ENCODE peak calls at places on chromosomes 4 and X, in nine cellular contexts. K is H1, O is Peyer's patch, Z is cardiac muscle cell, E is breast epithelium, U is heart right ventricle, C is hepatocyte, G is upper lobe of left lung, B is mammary epithelial cell. W is an unnamed sample.

GRCh38 chrX:123803331-123803983 is 56.4 kb upstream of the XIAP start:
- DNase-seq in U (peak; percentile 24), O (peak; percentile 67), C (peak; percentile 69), K (no peak), B (peak; percentile 82), E (no peak), Z (peak; percentile 17), G (no peak), W (no peak)

GRCh38 chrX:153981231-153981630 is 8.7 kb downstream of the TMEM187 start:
- DNase-seq in U (no peak), C (no peak), O (no peak), B (no peak), K (no peak), E (no peak), Z (no peak), G (no peak), W (no peak)

GRCh38 chr4:69684821-69685220 is 31.8 kb upstream of the UGT2A1 start:
- DNase-seq in O (no peak), G (no peak), C (no peak), E (no peak), U (no peak), Z (no peak), B (no peak), K (no peak), W (no peak)

GRCh38 chr4:181661090-181661489 is 582.1 kb upstream of the TENM3 start:
- DNase-seq in B (peak; percentile 75), G (no peak), Z (no peak), U (no peak), C (no peak), E (no peak), O (no peak), K (no peak), W (no peak)

GRCh38 chrX:9089652-9090051 is 55.7 kb upstream of the FAM9B start:
- DNase-seq in Z (no peak), U (no peak), B (no peak), O (no peak), G (no peak), C (no peak), E (no peak), K (no peak), W (no peak)

GRCh38 chrX:37627602-37628001 is 56.1 kb downstream of the LANCL3 start:
- DNase-seq in K (no peak), O (peak; percentile 78), Z (no peak), B (peak; percentile 61), U (no peak), C (no peak), E (no peak), G (no peak), W (no peak)

GRCh38 chr4:87521757-87522374 is 7.3 kb downstream of the SPARCL1 start:
- DNase-seq in C (peak; percentile 16), E (no peak), G (no peak), Z (no peak), K (no peak), O (no peak), B (peak; percentile 90), U (no peak), W (no peak)

GRCh38 chrX:95536111-95536510 is 1148.5 kb upstream of the DIAPH2 start:
- DNase-seq in G (no peak), K (no peak), Z (no peak), E (no peak), O (no peak), B (no peak), C (no peak), U (no peak), W (no peak)

GRCh38 chrX:65643046-65643785 is 24.2 kb upstream of the MSN start:
- DNase-seq in K (no peak), B (peak; percentile 35), G (no peak), E (peak; percentile 23), C (no peak), O (no peak), Z (no peak), U (no peak), W (no peak)

GRCh38 chrX:136310411-136310810 is 9.6 kb downstream of the ADGRG4 start:
- DNase-seq in U (no peak), C (no peak), G (no peak), B (peak; percentile 57), O (no peak), E (no peak), Z (no peak), K (peak; percentile 5), W (no peak)

GRCh38 chr4:22987861-22988260 is 295.1 kb downstream of the GBA3 start:
- DNase-seq in O (no peak), G (no peak), Z (no peak), E (no peak), U (no peak), K (no peak), C (no peak), B (peak; percentile 21), W (no peak)

GRCh38 chr4:153081693-153082092 is 122.5 kb upstream of the TRIM2 start:
- DNase-seq in Z (no peak), O (no peak), U (no peak), K (no peak), G (no peak), C (no peak), B (no peak), E (no peak), W (no peak)
- H3K4me3 ChIP-seq in Z (no peak overlapping the region), O (no peak overlapping the region), U (no peak overlapping the region), K (no peak overlapping the region), G (no peak overlapping the region), C (no peak overlapping the region), B (no peak overlapping the region), E (no peak overlapping the region), W (no peak overlapping the region)

GRCh38 chrX:74286950-74287349 is 17.0 kb upstream of the ZCCHC13 start:
- DNase-seq in E (no peak), O (no peak), U (no peak), B (peak; percentile 15), Z (no peak), C (no peak), G (no peak), K (no peak), W (no peak)

GRCh38 chrX:74295102-74295501 is 8.9 kb upstream of the ZCCHC13 start:
- DNase-seq in U (no peak), Z (no peak), B (no peak), K (no peak), G (no peak), C (no peak), E (no peak), O (no peak), W (no peak)

GRCh38 chrX:74293343-74293946 is 10.5 kb upstream of the ZCCHC13 start:
- DNase-seq in B (peak; percentile 49), U (peak; percentile 76), G (peak; percentile 92), C (peak; percentile 83), Z (peak; percentile 82), O (peak; percentile 85), K (no peak), E (peak; percentile 57), W (peak; percentile 77)

GRCh38 chrX:74291577-74291963 is 12.4 kb upstream of the ZCCHC13 start:
- DNase-seq in B (no peak), Z (no peak), E (no peak), O (no peak), C (no peak), G (no peak), K (no peak), U (no peak), W (no peak)

GRCh38 chrX:74291964-74292891 is 11.8 kb upstream of the ZCCHC13 start:
- DNase-seq in E (peak; percentile 89), U (peak; percentile 86), K (peak; percentile 71), G (peak; percentile 96), Z (peak; percentile 89), O (peak; percentile 95), C (peak; percentile 92), B (peak; percentile 80), W (peak; percentile 92)
- TF ChIP-seq CTCF in E (no peak), U (peak; percentile 16), K (peak; percentile 37), G (no peak), Z (peak; percentile 29), O (no peak), C (peak; percentile 24), B (peak; percentile 35), W (peak; percentile 13)

GRCh38 chr4:10114607-10115006 is 2.0 kb downstream of the WDR1 start:
- DNase-seq in K (no peak), E (no peak), G (no peak), Z (no peak), O (no peak), B (no peak), U (no peak), C (no peak), W (no peak)
- H3K36me3 ChIP-seq in K (peaks cover 36% of the 10 kb centered on the region), E (no peaks in the 10 kb centered on the region), G (peaks cover 48% of the 10 kb centered on the region), Z (peaks cover 39% of the 10 kb centered on the region), O (peaks cover 52% of the 10 kb centered on the region), B (peaks cover 45% of the 10 kb centered on the region), U (peaks cover 60% of the 10 kb centered on the region), C (no peaks in the 10 kb centered on the region), W (peaks cover 57% of the 10 kb centered on the region)

DNA sequence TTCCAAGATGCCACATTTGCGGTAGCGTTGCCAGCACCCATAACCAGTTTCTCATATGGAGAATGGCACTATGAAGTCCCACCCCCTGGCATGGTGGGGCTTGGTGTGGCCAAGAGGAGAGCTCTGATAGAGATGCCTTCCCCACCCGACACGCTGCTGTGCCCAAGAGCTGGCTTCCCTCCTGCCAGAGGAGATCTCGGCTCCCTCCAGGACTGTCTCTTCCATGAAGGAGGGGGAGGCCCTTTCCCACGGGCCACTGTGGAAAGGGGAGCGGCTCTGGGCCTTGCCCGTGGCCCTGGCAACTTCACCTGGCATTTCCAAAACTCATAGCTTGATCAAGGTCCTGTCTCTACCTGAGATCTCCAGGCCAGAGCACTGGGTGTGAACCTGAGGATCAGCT is 217.3 kb upstream of the PSAPL1 start:
- DNase-seq in E (no peak), U (no peak), K (no peak), B (no peak), G (no peak), Z (no peak), O (no peak), C (no peak), W (peak; percentile 30)
- H3K4me3 ChIP-seq in E (no peak overlapping the region), U (no peak overlapping the region), K (no peak overlapping the region), B (no peak overlapping the region), G (no peak overlapping the region), Z (no peak overlapping the region), O (no peak overlapping the region), C (no peak overlapping the region), W (no peak overlapping the region)

DNA sequence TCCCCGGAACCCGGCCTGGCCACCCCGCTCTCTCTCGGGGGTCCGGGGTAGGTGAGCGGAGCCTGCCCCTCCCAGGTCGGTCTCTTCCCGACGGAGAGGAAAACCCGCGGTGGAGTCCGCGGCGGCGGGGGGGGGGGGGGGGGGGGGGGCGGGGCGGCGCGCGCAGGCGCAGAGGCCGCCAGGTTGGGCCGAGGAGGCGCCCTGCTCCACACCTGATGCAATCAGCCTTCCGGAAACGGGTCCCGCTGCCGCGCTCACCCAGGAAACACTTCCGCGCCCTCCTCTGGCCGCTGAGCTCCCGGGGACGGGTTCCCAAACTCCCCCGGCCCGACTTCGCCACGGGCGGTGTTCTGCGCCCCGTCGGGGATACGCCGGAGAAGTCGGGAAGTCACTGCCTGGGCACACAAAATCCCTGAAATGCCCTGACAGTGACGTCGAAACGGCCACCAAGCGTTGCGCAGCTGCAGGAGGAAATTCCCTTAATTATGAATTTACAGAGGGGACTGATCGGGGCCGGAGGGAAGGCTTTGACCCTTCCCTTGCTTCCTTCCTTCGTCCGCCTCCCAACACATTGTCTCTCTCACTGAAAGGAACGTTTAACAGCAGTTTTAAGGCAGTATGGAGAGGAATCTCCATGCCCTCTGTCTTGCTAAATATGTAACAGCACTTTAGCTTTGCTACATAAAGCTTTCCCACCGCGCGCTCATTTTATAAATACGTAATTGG is 2.1 kb upstream of the APBB2 start:
- DNase-seq in U (peak; percentile 55), G (peak; percentile 93), C (peak; percentile 91), K (peak; percentile 62), E (peak; percentile 57), O (peak; percentile 85), Z (peak; percentile 81), B (peak; percentile 75), W (peak; percentile 89)
- TF ChIP-seq CTCF in U (peak; percentile 25), G (no peak), C (peak; percentile 37), K (no peak), E (peak; percentile 52), O (no peak), Z (peak; percentile 35), B (peak; percentile 42), W (peak; percentile 19)

W was measured in lower lobe of right lung.